ENCODE peak calls at places on chromosomes 16 and 17, in four cellular contexts. V is A549, E is K562, F is WTC11. R is an unnamed sample.

GRCh38 chr16:80700558-80700957 is 103.8 kb downstream of the CDYL2 start:
- DNase-seq in V (no peak), E (no peak), F (no peak), R (no peak)

GRCh38 chr17:79792984-79793923 is 3.6 kb downstream of the CBX8 start:
- DNase-seq in V (peak; percentile 80), E (no peak), F (peak; percentile 44), R (no peak)

GRCh38 chr16:65749566-65749965 is 616.9 kb upstream of the CDH5 start:
- DNase-seq in V (no peak), E (no peak), F (no peak), R (no peak)

GRCh38 chr16:66265556-66266133 is 100.8 kb upstream of the CDH5 start:
- DNase-seq in V (no peak), E (no peak), F (no peak), R (no peak)

GRCh38 chr17:3032258-3033247 is 30.9 kb downstream of the OR1D5 start:
- DNase-seq in V (no peak), E (no peak), F (no peak), R (no peak)

GRCh38 chr17:32854177-32854576 is 22.7 kb downstream of the MYO1D start:
- DNase-seq in V (no peak), E (no peak), F (no peak), R (no peak)

GRCh38 chr17:65797809-65798208 is 236.4 kb upstream of the AXIN2 start:
- DNase-seq in V (peak; percentile 26), E (peak; percentile 24), F (peak; percentile 67), R (peak; percentile 50)

GRCh38 chr17:73284339-73284738 is 22.7 kb upstream of the CPSF4L start:
- DNase-seq in V (no peak), E (no peak), F (no peak), R (no peak)

GRCh38 chr16:4616047-4616811 is 1.5 kb upstream of the UBALD1 start:
- DNase-seq in V (peak; percentile 100), E (peak; percentile 100), F (peak; percentile 99), R (peak; percentile 100)

GRCh38 chr16:81405702-81406113 is 38.9 kb upstream of the CMIP start:
- DNase-seq in V (peak; percentile 99), E (peak; percentile 30), F (peak; percentile 36), R (peak; percentile 91)

GRCh38 chr17:36877774-36878173 is 59.5 kb upstream of the LHX1 start:
- DNase-seq in V (no peak), E (no peak), F (no peak), R (no peak)

GRCh38 chr16:4239020-4239419 is 2.9 kb downstream of the SRL start:
- DNase-seq in V (no peak), E (no peak), F (no peak), R (no peak)

GRCh38 chr16:27355610-27356009 is 41.8 kb downstream of the IL4R start:
- DNase-seq in V (peak; percentile 64), E (peak; percentile 66), F (peak; percentile 80), R (peak; percentile 51)

GRCh38 chr17:51890710-51891109 is 267.8 kb downstream of the CA10 start:
- DNase-seq in V (no peak), E (no peak), F (no peak), R (no peak)

GRCh38 chr17:64779344-64780095 is 117.4 kb upstream of the SMURF2 start:
- DNase-seq in V (no peak), E (no peak), F (peak; percentile 62), R (no peak)

GRCh38 chr16:25006504-25007055 is 8.6 kb downstream of the ARHGAP17 start:
- DNase-seq in V (no peak), E (no peak), F (no peak), R (peak; percentile 78)

DNA sequence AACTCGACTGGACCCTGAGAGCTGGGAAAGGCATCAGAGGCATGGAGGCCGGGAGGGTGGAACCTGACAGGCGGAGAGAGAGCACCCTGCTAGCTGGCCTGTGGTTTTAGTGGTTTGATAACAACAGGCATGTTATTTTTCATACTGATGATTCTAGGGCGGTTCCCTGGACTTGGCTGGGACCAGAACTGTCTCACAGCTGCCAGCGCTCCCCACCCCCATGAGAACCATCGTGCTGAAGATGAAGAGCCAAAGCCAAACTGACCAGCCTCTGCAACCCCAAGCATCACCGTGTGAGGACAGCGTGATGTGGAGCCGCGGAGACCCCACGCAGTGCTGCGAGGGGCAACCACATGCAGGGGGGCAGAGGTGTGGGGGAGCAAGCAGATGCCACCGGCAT is 28.5 kb downstream of the MXRA7 start:
- DNase-seq in V (no peak), E (peak; percentile 54), F (no peak), R (no peak)
- TF ChIP-seq NR3C1 in V (no peak), E (no peak), F (no peak), R (no peak)

GRCh38 chr17:41049110-41049509 is 2.0 kb upstream of the KRTAP2-1 start:
- DNase-seq in V (peak; percentile 19), E (no peak), F (no peak), R (peak; percentile 63)

GRCh38 chr17:41048441-41048840 is 1.3 kb upstream of the KRTAP2-1 start:
- DNase-seq in V (no peak), E (no peak), F (no peak), R (peak; percentile 75)

GRCh38 chr17:41054025-41054424 is 1.0 kb downstream of the KRTAP2-2 start:
- DNase-seq in V (no peak), E (no peak), F (no peak), R (no peak)

GRCh38 chr17:41057547-41057946 is 2.4 kb downstream of the KRTAP2-3 start:
- DNase-seq in V (no peak), E (no peak), F (no peak), R (no peak)

DNA sequence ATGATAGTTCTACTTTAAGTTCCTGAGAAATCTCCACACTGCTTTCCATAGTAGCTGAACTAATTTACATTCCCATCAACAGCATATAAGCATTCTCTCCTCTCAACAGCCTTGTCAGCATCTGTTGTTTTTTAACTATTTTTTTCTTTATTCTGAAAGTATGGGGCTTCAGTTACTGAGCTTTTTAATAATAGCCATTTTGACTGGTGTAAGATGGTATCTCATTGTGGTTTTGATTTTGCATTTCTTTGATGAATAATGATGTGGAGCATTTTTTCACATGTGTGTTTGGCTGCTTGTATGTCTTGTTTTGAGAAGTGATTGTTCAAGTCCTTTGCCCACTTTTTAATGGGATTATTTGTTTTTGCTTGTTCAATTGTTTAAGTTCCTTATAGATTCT is 2.4 kb downstream of the KRTAP2-2 start:
- DNase-seq in V (no peak), E (no peak), F (no peak), R (no peak)
- TF ChIP-seq NR3C1 in V (no peak), E (no peak), F (no peak), R (no peak)

DNA sequence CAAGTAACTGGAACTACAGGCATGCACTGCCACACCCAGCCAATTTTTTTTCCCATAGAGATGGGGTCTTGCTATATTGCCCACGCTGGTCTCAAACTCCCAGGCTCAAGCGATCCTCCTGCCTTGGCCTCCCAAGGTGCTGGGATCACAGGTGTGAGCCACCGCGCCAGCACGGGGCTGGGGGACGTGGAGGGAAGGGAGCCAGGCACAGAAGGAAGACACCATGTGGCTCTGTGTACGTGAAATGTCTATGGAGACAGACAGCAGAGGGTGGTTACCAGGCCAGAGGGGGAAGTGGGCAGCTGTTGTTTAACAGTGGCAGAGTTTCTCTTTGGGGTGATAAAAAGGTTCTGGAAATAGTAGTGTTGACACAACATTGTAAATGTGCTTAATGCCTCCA is 4.6 kb upstream of the PIEZO1 start:
- DNase-seq in V (no peak), E (no peak), F (no peak), R (no peak)
- TF ChIP-seq NR3C1 in V (no peak), E (no peak), F (no peak), R (no peak)

GRCh38 chr17:10156579-10157488 is 41.6 kb downstream of the GAS7 start:
- DNase-seq in V (no peak), E (no peak), F (no peak), R (no peak)
- TF ChIP-seq NR3C1 in V (no peak), E (no peak), F (no peak), R (no peak)

DNA sequence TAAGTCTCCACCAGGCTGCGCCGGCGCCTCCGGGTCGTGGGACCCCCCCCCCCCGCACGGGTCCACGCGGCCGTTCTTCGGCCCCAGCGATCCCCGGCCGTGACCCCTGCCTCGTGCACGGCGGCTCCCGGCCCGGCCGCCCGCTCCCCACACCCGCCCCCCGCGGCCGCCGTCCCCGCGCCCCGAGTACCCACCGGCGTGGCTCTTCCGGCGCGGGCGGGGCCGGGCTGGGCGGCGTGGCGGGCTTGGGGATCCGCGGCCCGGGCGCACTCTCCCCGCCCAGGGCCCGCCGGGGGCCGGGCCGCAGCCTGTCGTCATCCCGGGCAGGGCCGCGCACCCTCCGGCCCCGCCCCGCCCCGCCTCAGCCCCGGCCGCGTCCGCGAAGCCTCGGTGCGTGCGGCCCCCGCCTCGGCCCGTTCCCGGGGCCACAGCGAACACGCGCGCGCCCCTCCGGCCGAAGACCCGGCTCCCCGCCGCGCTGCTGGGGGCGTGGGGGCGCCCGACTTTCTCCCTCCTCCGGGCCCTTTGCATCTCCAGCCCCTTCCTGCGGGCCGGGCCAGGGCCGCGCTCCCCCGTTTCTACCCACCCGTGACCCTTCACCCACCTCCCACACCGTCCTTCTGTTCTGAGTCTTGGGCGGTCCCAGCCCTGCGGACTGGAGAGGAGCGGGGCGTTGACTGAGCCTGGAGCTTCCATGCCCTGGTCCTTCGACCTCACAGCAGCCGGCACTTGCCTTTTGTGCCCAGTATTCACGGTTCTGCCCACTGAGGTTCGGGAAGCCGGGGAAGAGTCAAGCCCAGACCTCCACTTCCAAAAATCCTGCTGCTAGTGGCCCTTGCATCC is 859 bp downstream of the MYO1C start:
- DNase-seq in V (no peak), E (peak; percentile 68), F (peak; percentile 35), R (no peak)
- TF ChIP-seq NR3C1 in V (no peak), E (no peak), F (no peak), R (no peak)

GRCh38 chr16:17998550-17998949 is 338.0 kb downstream of the NPIPA8 start:
- DNase-seq in V (no peak), E (no peak), F (no peak), R (no peak)
- TF ChIP-seq NR3C1 in V (no peak), E (no peak), F (no peak), R (no peak)

GRCh38 chr17:58402047-58402446 is 15.3 kb downstream of the RNF43 start:
- DNase-seq in V (no peak), E (no peak), F (no peak), R (no peak)
- TF ChIP-seq NR3C1 in V (no peak), E (no peak), F (no peak), R (no peak)

GRCh38 chr16:1082952-1083675 is 10.6 kb downstream of the SSTR5 start:
- DNase-seq in V (no peak), E (no peak), F (no peak), R (peak; percentile 49)
- TF ChIP-seq NR3C1 in V (no peak), E (no peak), F (no peak), R (no peak)

R was measured in HepG2.